ENCODE peak calls at places on chromosomes 2 and 18, in eight cellular contexts. P, O, C, N, Q, U, D and K are unnamed samples. For H3K4me1 and H3K27me3, the result is how much of the 10 kb centered on the place peaks cover.

GRCh38 chr2:56476509-56477071 is 292.8 kb downstream of the CCDC85A start:
- DNase-seq in P (no peak), O (no peak), C (no peak), N (no peak), Q (no peak), U (no peak), D (no peak), K (no peak)

GRCh38 chr2:181268174-181268867 is 188.9 kb upstream of the ITGA4 start:
- DNase-seq in P (no peak), O (no peak), C (no peak), N (no peak), Q (no peak), U (no peak), D (no peak), K (no peak)

GRCh38 chr2:191217580-191217979 is 27.6 kb upstream of the MYO1B start:
- DNase-seq in P (no peak), O (no peak), C (no peak), N (no peak), Q (no peak), U (no peak), D (no peak), K (no peak)

GRCh38 chr2:146807568-146808168 is 1037.2 kb upstream of the ACVR2A start:
- DNase-seq in P (no peak), O (no peak), C (no peak), N (no peak), Q (peak), U (no peak), D (no peak), K (no peak)

GRCh38 chr2:176150338-176151198 is 782 bp upstream of the HOXD4 start:
- DNase-seq in P (no peak), O (peak), C (no peak), N (no peak), Q (no peak), U (no peak), D (no peak), K (no peak)

GRCh38 chr2:154457291-154457690 is 241.2 kb upstream of the KCNJ3 start:
- DNase-seq in P (no peak), O (no peak), C (no peak), N (no peak), Q (no peak), U (no peak), D (no peak), K (no peak)

GRCh38 chr2:64447317-64448060 is 6.5 kb upstream of the LGALSL start:
- DNase-seq in P (no peak), O (no peak), C (no peak), N (no peak), Q (no peak), U (no peak), D (no peak), K (no peak)

GRCh38 chr2:159755788-159756187 is 42.2 kb downstream of the CD302 start:
- DNase-seq in P (no peak), O (no peak), C (no peak), N (no peak), Q (no peak), U (no peak), D (no peak), K (no peak)

GRCh38 chr18:48077291-48077690 is 146.8 kb upstream of the SMAD2 start:
- DNase-seq in P (no peak), O (no peak), C (no peak), N (no peak), Q (no peak), U (no peak), D (peak), K (no peak)

GRCh38 chr2:181988154-181988924 is 2.7 kb downstream of the PPP1R1C start:
- DNase-seq in P (no peak), O (no peak), C (no peak), N (no peak), Q (no peak), U (no peak), D (no peak), K (no peak)

GRCh38 chr2:74162951-74163350 is 15.2 kb upstream of the BOLA3 start:
- DNase-seq in P (no peak), O (no peak), C (no peak), N (no peak), Q (no peak), U (no peak), D (no peak), K (no peak)

GRCh38 chr2:196486145-196486544 is 153.4 kb upstream of the CCDC150 start:
- DNase-seq in P (no peak), O (no peak), C (no peak), N (no peak), Q (no peak), U (no peak), D (no peak), K (no peak)

GRCh38 chr2:127166221-127166860 is 53.8 kb downstream of the CYP27C1 start:
- DNase-seq in P (no peak), O (no peak), C (no peak), N (no peak), Q (peak), U (no peak), D (no peak), K (no peak)

GRCh38 chr2:60472026-60472425 is 81.4 kb downstream of the BCL11A start:
- DNase-seq in P (no peak), O (no peak), C (no peak), N (no peak), Q (no peak), U (no peak), D (no peak), K (no peak)

GRCh38 chr18:25896178-25896780 is 194.1 kb downstream of the SS18 start:
- DNase-seq in P (peak), O (no peak), C (no peak), N (no peak), Q (no peak), U (no peak), D (peak), K (peak)

GRCh38 chr2:108813732-108814131 is 27.2 kb downstream of the CCDC138 start:
- DNase-seq in P (no peak), O (no peak), C (no peak), N (no peak), Q (no peak), U (no peak), D (no peak), K (no peak)

GRCh38 chr2:107738268-107738667 is 88.4 kb upstream of the RGPD4 start:
- DNase-seq in P (no peak), O (no peak), C (no peak), N (no peak), Q (no peak), U (no peak), D (no peak), K (no peak)

GRCh38 chr2:85011747-85012146 is 40.8 kb downstream of the KCMF1 start:
- DNase-seq in P (no peak), O (no peak), C (no peak), N (no peak), Q (no peak), U (no peak), D (no peak), K (no peak)

GRCh38 chr2:108161298-108161697 is 78.5 kb upstream of the SULT1C3 start:
- DNase-seq in P (no peak), O (no peak), C (no peak), N (no peak), Q (no peak), U (no peak), D (no peak), K (no peak)

GRCh38 chr2:219175928-219176817 is 552 bp downstream of the CNPPD1 start:
- DNase-seq in P (peak), O (peak), C (peak), N (no peak), Q (peak), U (no peak), D (peak), K (peak)

GRCh38 chr2:201413552-201413951 is 37.7 kb downstream of the TRAK2 start:
- DNase-seq in P (no peak), O (no peak), C (no peak), N (no peak), Q (no peak), U (no peak), D (no peak), K (no peak)

GRCh38 chr2:219001577-219002394 is 8.6 kb upstream of the CRYBA2 start:
- DNase-seq in P (peak), O (peak), C (no peak), N (no peak), Q (no peak), U (peak), D (peak), K (peak)

GRCh38 chr2:95061601-95062183 is 36.2 kb downstream of the MAL start:
- DNase-seq in P (no peak), O (no peak), C (no peak), N (no peak), Q (peak), U (no peak), D (no peak), K (no peak)

GRCh38 chr2:24352664-24353063 is 7.7 kb downstream of the ITSN2 start:
- DNase-seq in P (no peak), O (no peak), C (no peak), N (no peak), Q (no peak), U (no peak), D (no peak), K (no peak)

GRCh38 chr2:54503192-54503591 is 47.1 kb downstream of the SPTBN1 start:
- DNase-seq in P (peak), O (no peak), C (no peak), N (no peak), Q (no peak), U (no peak), D (peak), K (peak)

DNA sequence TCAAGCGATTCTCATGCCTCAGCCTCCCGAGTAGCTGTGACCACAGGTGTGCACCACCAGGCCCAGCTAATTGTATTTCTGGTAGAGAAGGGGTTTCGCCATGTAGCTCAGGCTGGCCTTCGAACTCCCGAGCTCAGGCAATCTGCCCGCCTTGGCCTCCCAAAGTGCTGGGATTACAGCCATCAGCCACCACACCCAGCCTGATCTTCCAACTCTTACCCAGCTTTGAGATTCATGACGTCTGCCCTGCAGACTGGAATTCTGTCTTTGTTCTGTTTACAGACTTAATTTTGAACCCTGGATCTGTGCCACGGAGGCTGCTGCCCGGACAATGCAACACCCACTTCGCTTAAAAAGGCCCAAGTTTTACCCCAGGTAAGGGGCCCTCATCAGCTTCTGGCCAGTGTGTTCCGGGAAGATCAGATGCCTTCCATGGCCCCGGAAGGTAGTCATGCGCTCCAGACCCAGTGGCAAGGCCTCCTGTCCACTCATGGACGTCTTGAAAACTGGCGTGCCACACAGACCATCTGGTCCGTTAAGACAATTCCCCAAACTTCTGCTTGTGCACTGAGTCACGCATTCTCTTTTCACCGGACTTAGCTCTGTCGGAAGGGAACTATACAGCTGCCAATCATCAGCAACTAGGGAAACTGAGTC is 5.5 kb downstream of the PXDN start:
- DNase-seq in P (no peak), O (no peak), C (no peak), N (no peak), Q (no peak), U (no peak), D (no peak), K (no peak)
- H3K4me1 ChIP-seq in P (under half), O (under half), C (under half), N (under half), Q (under half), U (under half), D (under half), K (under half)

GRCh38 chr2:69600425-69600824 is 43.1 kb downstream of the AAK1 start:
- DNase-seq in P (no peak), O (no peak), C (no peak), N (no peak), Q (no peak), U (no peak), D (no peak), K (no peak)

GRCh38 chr2:69594341-69594740 is 49.2 kb downstream of the AAK1 start:
- DNase-seq in P (no peak), O (no peak), C (no peak), N (no peak), Q (no peak), U (no peak), D (no peak), K (no peak)

GRCh38 chr2:69597843-69598610 is 45.5 kb downstream of the AAK1 start:
- DNase-seq in P (no peak), O (no peak), C (no peak), N (no peak), Q (no peak), U (no peak), D (no peak), K (no peak)

GRCh38 chr2:69601179-69601612 is 42.3 kb downstream of the AAK1 start:
- DNase-seq in P (peak), O (no peak), C (no peak), N (no peak), Q (no peak), U (no peak), D (no peak), K (peak)

GRCh38 chr2:69597105-69597504 is 46.4 kb downstream of the AAK1 start:
- DNase-seq in P (peak), O (no peak), C (no peak), N (no peak), Q (no peak), U (no peak), D (no peak), K (no peak)
- H3K4me3 ChIP-seq in P (no peak), O (no peak), C (no peak), N (no peak), Q (no peak), U (no peak), D (no peak), K (no peak)

DNA sequence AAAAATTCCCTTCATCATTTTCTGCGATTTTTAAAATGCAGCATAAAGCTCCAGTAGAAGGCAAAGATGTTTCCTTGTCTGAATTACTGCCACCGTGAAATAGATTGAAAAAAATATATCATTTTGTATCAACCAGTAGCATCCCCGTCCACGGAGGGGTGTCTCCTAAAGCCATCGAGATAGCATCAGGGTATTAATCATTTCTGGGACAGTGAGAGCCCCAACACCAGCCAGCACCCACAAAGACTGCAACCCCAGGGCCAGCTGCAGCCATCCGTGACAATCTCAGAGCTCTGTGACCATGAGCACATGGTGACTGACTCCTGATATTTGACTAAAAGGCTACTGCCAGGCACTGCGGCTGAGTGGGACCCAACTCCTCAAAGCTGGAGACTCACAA is 64.1 kb upstream of the SIX3 start:
- DNase-seq in P (no peak), O (no peak), C (no peak), N (no peak), Q (no peak), U (no peak), D (no peak), K (no peak)
- H3K27me3 ChIP-seq in P (under half), O (under half), C (under half), N (under half), Q (under half), U (under half), D (under half), K (under half)

GRCh38 chr18:2538844-2539243 is 32.5 kb downstream of the METTL4 start:
- DNase-seq in P (no peak), O (no peak), C (no peak), N (no peak), Q (no peak), U (no peak), D (no peak), K (no peak)

GRCh38 chr18:2536493-2536892 is 34.8 kb downstream of the METTL4 start:
- DNase-seq in P (no peak), O (no peak), C (no peak), N (no peak), Q (no peak), U (no peak), D (no peak), K (no peak)

GRCh38 chr18:2537281-2537680 is 34.0 kb downstream of the METTL4 start:
- DNase-seq in P (no peak), O (no peak), C (no peak), N (no peak), Q (no peak), U (no peak), D (no peak), K (no peak)

GRCh38 chr18:2538236-2538635 is 33.1 kb downstream of the METTL4 start:
- DNase-seq in P (no peak), O (no peak), C (no peak), N (no peak), Q (no peak), U (no peak), D (no peak), K (no peak)

DNA sequence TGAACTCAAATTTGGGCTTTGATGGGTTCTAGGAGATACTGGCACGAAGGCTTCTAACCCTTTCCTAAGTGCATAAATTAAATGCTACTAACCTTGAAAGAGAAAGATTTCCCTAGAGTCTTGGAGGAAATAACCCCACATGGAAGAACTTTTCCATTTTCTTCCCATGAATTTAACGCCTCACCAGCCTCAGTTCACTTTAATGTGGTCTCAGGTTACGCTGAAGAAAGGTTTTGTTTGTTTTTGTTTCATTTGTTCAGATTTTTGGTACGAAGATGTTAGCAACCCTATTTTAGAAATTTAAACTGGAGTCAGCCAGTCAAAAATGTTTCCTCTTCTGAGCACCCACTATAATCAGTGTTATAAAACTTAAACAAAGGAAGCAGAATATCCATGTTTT is 30.7 kb downstream of the METTL4 start:
- DNase-seq in P (no peak), O (no peak), C (no peak), N (no peak), Q (no peak), U (no peak), D (no peak), K (no peak)
- H3K4me1 ChIP-seq in P (under half), O (under half), C (under half), N (under half), Q (under half), U (under half), D (under half), K (under half)

GRCh38 chr2:240605867-240606743 is 19.2 kb upstream of the GPR35 start:
- DNase-seq in P (no peak), O (no peak), C (peak), N (no peak), Q (peak), U (peak), D (no peak), K (no peak)
- H3K4me3 ChIP-seq in P (no peak), O (peak), C (no peak), N (no peak), Q (no peak), U (no peak), D (peak), K (no peak)

GRCh38 chr2:216478151-216478550 is 20.5 kb upstream of the RPL37A start:
- DNase-seq in P (no peak), O (no peak), C (no peak), N (no peak), Q (no peak), U (no peak), D (no peak), K (no peak)
- H3K27me3 ChIP-seq in P (under half), O (under half), C (under half), N (under half), Q (under half), U (under half), D (under half), K (under half)

DNA sequence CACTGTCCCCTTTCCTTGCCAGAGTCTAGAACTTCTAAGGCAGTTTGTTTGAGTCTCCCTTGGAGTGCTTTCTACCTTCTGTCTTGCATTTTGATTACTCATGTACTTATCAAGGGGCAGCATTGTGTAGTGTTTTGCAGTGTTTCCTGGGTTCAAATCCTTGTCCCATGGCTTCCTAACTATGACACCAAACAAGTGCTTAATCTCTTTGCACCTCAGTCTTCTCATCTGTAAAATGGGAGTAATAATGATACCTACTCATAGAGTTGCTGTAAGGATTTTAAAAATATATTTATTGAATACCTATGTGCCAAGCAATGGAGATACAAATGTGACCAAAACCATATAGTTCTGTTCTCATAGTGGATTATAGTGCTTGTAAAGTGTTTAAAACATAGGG is 105.5 kb upstream of the PKDCC start:
- DNase-seq in P (no peak), O (no peak), C (no peak), N (no peak), Q (no peak), U (no peak), D (no peak), K (no peak)
- H3K4me1 ChIP-seq in P (under half), O (under half), C (under half), N (under half), Q (under half), U (under half), D (under half), K (under half)

GRCh38 chr2:46696966-46697829 is 217.8 kb downstream of the TMEM247 start:
- DNase-seq in P (no peak), O (no peak), C (no peak), N (no peak), Q (no peak), U (no peak), D (no peak), K (no peak)

GRCh38 chr2:46700435-46700834 is 215.2 kb downstream of the MCFD2 start:
- DNase-seq in P (no peak), O (no peak), C (no peak), N (no peak), Q (no peak), U (no peak), D (no peak), K (no peak)

GRCh38 chr2:46701152-46701551 is 214.5 kb downstream of the MCFD2 start:
- DNase-seq in P (no peak), O (no peak), C (no peak), N (no peak), Q (no peak), U (no peak), D (no peak), K (no peak)

GRCh38 chr2:46695283-46695682 is 215.9 kb downstream of the TMEM247 start:
- DNase-seq in P (peak), O (no peak), C (no peak), N (no peak), Q (no peak), U (no peak), D (no peak), K (no peak)

DNA sequence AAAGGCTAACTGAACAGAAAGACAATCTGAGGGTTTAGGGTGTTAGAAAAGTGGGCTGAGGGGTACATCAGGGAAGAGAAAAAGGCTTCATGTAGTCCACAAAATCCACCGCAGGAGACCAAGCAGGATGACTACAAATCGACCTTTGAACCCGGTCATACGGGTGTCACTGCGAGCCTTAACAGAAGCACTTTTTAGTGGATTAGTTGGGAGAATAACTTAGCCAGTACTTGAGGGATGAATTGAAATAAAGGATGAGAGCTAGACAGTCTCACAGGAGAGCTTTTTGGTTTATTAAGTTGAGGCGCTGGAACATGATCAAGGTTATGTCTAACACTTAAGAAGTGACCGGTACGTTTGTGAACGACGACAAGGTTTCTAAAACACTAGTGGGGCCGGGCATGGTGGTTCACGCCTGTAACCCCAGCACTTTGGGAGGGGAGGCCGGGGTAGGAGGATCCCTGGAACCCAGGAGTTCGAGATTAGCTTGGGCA is 217.7 kb downstream of the MCFD2 start:
- DNase-seq in P (no peak), O (no peak), C (no peak), N (no peak), Q (peak), U (no peak), D (peak), K (no peak)
- H3K4me3 ChIP-seq in P (peak), O (peak), C (peak), N (peak), Q (peak), U (peak), D (peak), K (peak)

GRCh38 chr2:199460101-199460671 is 2.4 kb upstream of the SATB2 start:
- DNase-seq in P (no peak), O (no peak), C (no peak), N (no peak), Q (no peak), U (no peak), D (no peak), K (no peak)
- H3K27me3 ChIP-seq in P (half or more), O (half or more), C (under half), N (half or more), Q (half or more), U (under half), D (half or more), K (half or more)